ENCODE peak calls at places on chromosomes 3 and 15, in six cellular contexts. U is T-helper 2 cell; P is NCI-H1092 treated with DMSO at 0.1 percent for 48 hours; V is RPMI7951; T is stimulated activated CD4-positive, alpha-beta T cell treated with anti-CD3 and anti-CD28 coated beads, Interleukin-1b, Interleukin-23, amount 100 ng/mL, for 1 hour; D is choroid plexus epithelial cell. X is an unnamed sample.

GRCh38 chr3:13891492-13892073 is 11.7 kb upstream of the WNT7A start:
- DNase-seq in T (no peak), V (peak; percentile 31), U (no peak), D (peak; percentile 14), P (no peak), X (peak; percentile 60)

GRCh38 chr3:16069149-16069922 is 105.1 kb upstream of the GALNT15 start:
- DNase-seq in D (peak; percentile 97), P (no peak), V (peak; percentile 86), T (no peak), U (no peak), X (no peak)

GRCh38 chr3:55158345-55158744 is 230.5 kb upstream of the LRTM1 start:
- DNase-seq in V (no peak), U (no peak), T (no peak), P (no peak), D (no peak), X (no peak)

GRCh38 chr15:77720155-77720554 is 87.4 kb upstream of the LINGO1 start:
- DNase-seq in D (no peak), T (no peak), P (no peak), V (no peak), U (no peak), X (no peak)

GRCh38 chr15:69755571-69756310 is 303.1 kb downstream of the RPLP1 start:
- DNase-seq in V (peak; percentile 98), P (no peak), D (peak; percentile 28), U (no peak), T (peak; percentile 32), X (no peak)

GRCh38 chr3:37520802-37521350 is 340.8 kb upstream of the CTDSPL start:
- DNase-seq in P (no peak), D (no peak), T (no peak), V (peak; percentile 77), U (no peak), X (no peak)

GRCh38 chr15:31758126-31758525 is 272.2 kb upstream of the CHRNA7 start:
- DNase-seq in D (peak; percentile 45), T (no peak), V (peak; percentile 51), U (no peak), P (peak; percentile 35), X (peak; percentile 41)

GRCh38 chr15:51253385-51253784 is 85.0 kb downstream of the CYP19A1 start:
- DNase-seq in U (no peak), P (no peak), D (no peak), T (no peak), V (no peak), X (no peak)

GRCh38 chr15:57994468-57995154 is 70.9 kb downstream of the ALDH1A2 start:
- DNase-seq in U (no peak), P (no peak), V (no peak), D (no peak), T (no peak), X (no peak)

GRCh38 chr15:64137226-64137833 is 14.2 kb upstream of the SNX22 start:
- DNase-seq in P (no peak), T (no peak), V (no peak), U (no peak), D (peak; percentile 45), X (no peak)

GRCh38 chr3:55651011-55651410 is 163.9 kb upstream of the WNT5A start:
- DNase-seq in T (no peak), D (no peak), V (no peak), U (no peak), P (no peak), X (no peak)

GRCh38 chr3:177836671-177837070 is 639.4 kb upstream of the TBL1XR1 start:
- DNase-seq in D (peak; percentile 46), P (no peak), V (peak; percentile 64), T (no peak), U (no peak), X (no peak)

GRCh38 chr3:120145498-120146285 is 51.4 kb upstream of the GSK3B start:
- DNase-seq in V (peak; percentile 76), D (peak; percentile 56), U (no peak), P (no peak), T (no peak), X (peak; percentile 27)

GRCh38 chr3:69809076-69809835 is 70.0 kb downstream of the MITF start:
- DNase-seq in D (peak; percentile 28), P (no peak), V (no peak), T (no peak), U (no peak), X (no peak)

GRCh38 chr15:69784808-69785550 is 312.7 kb downstream of the TLE3 start:
- DNase-seq in T (no peak), D (no peak), V (peak; percentile 58), P (no peak), U (no peak), X (no peak)

GRCh38 chr3:149820183-149820582 is 7.2 kb downstream of the RNF13 start:
- DNase-seq in D (no peak), P (no peak), T (no peak), U (no peak), V (no peak), X (peak; percentile 14)

GRCh38 chr3:169562988-169563774 is 100.3 kb downstream of the MECOM start:
- DNase-seq in U (no peak), P (peak; percentile 31), D (no peak), V (no peak), T (no peak), X (no peak)

GRCh38 chr3:126616931-126617330 is 38.0 kb downstream of the TXNRD3 start:
- DNase-seq in V (no peak), U (no peak), T (no peak), D (peak; percentile 17), P (no peak), X (no peak)

GRCh38 chr15:38670142-38671002 is 105.8 kb upstream of the RASGRP1 start:
- DNase-seq in V (no peak), U (no peak), T (no peak), D (no peak), P (no peak), X (no peak)

GRCh38 chr3:169026543-169027181 is 636.9 kb downstream of the MECOM start:
- DNase-seq in T (no peak), U (no peak), P (peak; percentile 34), D (peak; percentile 91), V (peak; percentile 94), X (no peak)

GRCh38 chr3:64253689-64254088 is 28.4 kb upstream of the PRICKLE2 start:
- DNase-seq in U (no peak), D (no peak), T (no peak), V (no peak), P (no peak), X (no peak)

GRCh38 chr3:138460536-138461205 is 26.3 kb downstream of the ESYT3 start:
- DNase-seq in D (no peak), U (no peak), T (no peak), P (no peak), V (no peak), X (no peak)

GRCh38 chr3:142844339-142844977 is 44.4 kb downstream of the PCOLCE2 start:
- DNase-seq in U (no peak), T (no peak), D (peak; percentile 72), V (peak; percentile 64), P (no peak), X (no peak)

GRCh38 chr3:162437480-162437879 is 940.9 kb downstream of the OTOL1 start:
- DNase-seq in U (no peak), T (no peak), P (no peak), V (peak; percentile 74), D (peak; percentile 80), X (no peak)

GRCh38 chr15:47737424-47737823 is 20.1 kb downstream of the SEMA6D start:
- DNase-seq in T (no peak), V (no peak), D (peak; percentile 25), P (no peak), U (no peak), X (no peak)

GRCh38 chr3:135965506-135966348 is at the start of gene PPP2R3A:
- DNase-seq in P (peak; percentile 71), D (peak; percentile 88), T (peak; percentile 23), U (peak; percentile 22), V (peak; percentile 84), X (peak; percentile 94)

GRCh38 chr3:113113361-113113760 is 98.0 kb upstream of the BOC start:
- DNase-seq in U (no peak), V (no peak), T (no peak), D (no peak), P (no peak), X (no peak)